ENCODE peak calls at places on chromosome 16, in seven cellular contexts. K is GM23338; X is body of pancreas; A is lung; Q is naive thymus-derived CD4-positive, alpha-beta T cell; R is skeletal muscle cell; T is thoracic aorta. J is an unnamed sample.

GRCh38 chr16:28098171-28098958 is 34.9 kb upstream of the GSG1L start:
- DNase-seq in Q (no peak), X (no peak), R (no peak), A (no peak), T (no peak), K (no peak), J (no peak)

GRCh38 chr16:87363771-87364476 is 19.7 kb downstream of the FBXO31 start:
- DNase-seq in Q (no peak), R (no peak), T (no peak), X (peak; percentile 32), K (no peak), A (no peak), J (no peak)

GRCh38 chr16:48317614-48318013 is 67.6 kb downstream of the SIAH1 start:
- DNase-seq in K (no peak), Q (no peak), A (no peak), X (no peak), T (no peak), R (peak; percentile 78), J (no peak)

GRCh38 chr16:56022818-56023217 is 147.6 kb upstream of the CES5A start:
- DNase-seq in K (no peak), A (no peak), Q (no peak), R (no peak), T (no peak), X (no peak), J (no peak)

GRCh38 chr16:69894675-69895074 is 56.5 kb upstream of the CLEC18A start:
- DNase-seq in Q (no peak), K (no peak), R (no peak), X (no peak), T (no peak), A (no peak), J (no peak)

GRCh38 chr16:1066584-1067172 is 5.9 kb upstream of the SSTR5 start:
- DNase-seq in T (no peak), X (no peak), K (no peak), Q (no peak), A (no peak), R (no peak), J (no peak)

GRCh38 chr16:4976079-4976478 is 17.9 kb downstream of the SEC14L5 start:
- DNase-seq in T (no peak), X (no peak), K (no peak), R (no peak), A (no peak), Q (no peak), J (no peak)

GRCh38 chr16:14063618-14064581 is 7.2 kb upstream of the MRTFB start:
- DNase-seq in R (no peak), Q (no peak), T (no peak), A (peak; percentile 22), K (no peak), X (no peak), J (no peak)

GRCh38 chr16:50103764-50104163 is 38.0 kb downstream of the HEATR3 start:
- DNase-seq in A (no peak), X (no peak), T (no peak), K (no peak), Q (no peak), R (peak; percentile 39), J (no peak)

GRCh38 chr16:383326-384020 is 1.7 kb upstream of the PGAP6 start:
- DNase-seq in K (peak; percentile 90), X (peak; percentile 86), T (no peak), A (no peak), R (no peak), Q (peak; percentile 53), J (peak; percentile 63)

GRCh38 chr16:12319464-12320030 is 343.0 kb downstream of the SNX29 start:
- DNase-seq in X (peak; percentile 36), T (no peak), Q (no peak), R (no peak), A (no peak), K (peak; percentile 16), J (no peak)

GRCh38 chr16:11138769-11139623 is 117.0 kb downstream of the SOCS1 start:
- DNase-seq in A (no peak), Q (no peak), T (no peak), R (peak; percentile 76), K (no peak), X (no peak), J (no peak)

GRCh38 chr16:69563605-69564580 is 1.9 kb upstream of the NFAT5 start:
- DNase-seq in T (no peak), X (no peak), A (no peak), R (no peak), Q (peak; percentile 32), K (peak; percentile 83), J (peak; percentile 83)

GRCh38 chr16:20074089-20074956 is 633 bp upstream of the GPR139 start:
- DNase-seq in T (no peak), K (peak; percentile 68), A (no peak), R (no peak), Q (no peak), X (no peak), J (no peak)

DNA sequence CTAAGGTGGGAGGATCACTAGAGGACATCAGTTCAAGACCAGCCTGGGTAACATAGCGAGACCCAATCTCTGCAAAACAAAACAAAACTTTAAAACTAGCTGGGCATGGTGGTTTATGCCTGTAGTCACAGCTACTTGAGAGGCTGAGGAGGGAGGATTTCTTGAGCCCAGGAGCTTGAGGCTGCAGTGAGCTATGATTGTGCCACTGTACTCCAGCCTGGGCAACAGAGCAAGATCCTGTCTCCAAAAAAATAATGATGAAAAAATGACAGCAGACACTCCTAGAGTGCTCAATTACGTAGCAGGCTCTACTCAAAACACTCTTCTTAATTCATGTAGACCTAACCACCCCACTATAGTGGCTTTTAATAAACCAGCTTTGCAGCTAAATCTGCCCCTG is 12.9 kb downstream of the ERN2 start:
- DNase-seq in T (no peak), X (no peak), Q (no peak), R (no peak), K (no peak), A (no peak), J (no peak)
- H3K4me3 ChIP-seq in T (no peak overlapping the region), X (no peak overlapping the region), Q (no peak overlapping the region), R (no peak overlapping the region), K (no peak overlapping the region), A (no peak overlapping the region), J (no peak overlapping the region)

GRCh38 chr16:54424043-54424451 is 137.5 kb upstream of the IRX3 start:
- DNase-seq in T (no peak), X (no peak), K (no peak), Q (no peak), R (no peak), A (no peak), J (no peak)

GRCh38 chr16:54425681-54426549 is 139.3 kb upstream of the IRX3 start:
- DNase-seq in A (no peak), K (no peak), X (no peak), T (no peak), R (no peak), Q (no peak), J (no peak)

GRCh38 chr16:54422569-54422978 is 136.0 kb upstream of the IRX3 start:
- DNase-seq in R (no peak), X (no peak), K (no peak), Q (no peak), T (no peak), A (no peak), J (no peak)

GRCh38 chr16:54426550-54426843 is 139.9 kb upstream of the IRX3 start:
- DNase-seq in T (no peak), R (no peak), X (no peak), A (no peak), Q (no peak), K (no peak), J (no peak)

DNA sequence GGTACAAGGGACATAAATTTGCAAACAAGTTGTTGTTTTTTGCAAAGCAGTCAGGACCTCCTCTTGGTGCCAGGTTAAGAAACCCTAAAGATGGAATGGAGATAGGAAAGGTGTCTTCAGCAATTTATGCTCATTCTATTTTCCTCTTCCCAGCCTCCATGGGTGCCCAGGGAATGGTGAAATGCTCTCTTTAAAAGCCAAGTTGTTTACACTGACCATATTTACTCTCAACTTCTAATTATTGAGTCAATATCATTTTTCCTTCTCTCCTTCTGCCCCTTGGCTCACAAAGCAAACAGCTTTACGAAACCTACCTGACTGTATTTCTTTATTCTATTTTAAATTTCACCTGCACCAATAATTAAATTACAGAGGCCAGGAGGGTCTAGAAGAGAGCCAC is 138.5 kb upstream of the IRX3 start:
- DNase-seq in T (no peak), R (no peak), X (no peak), A (no peak), Q (no peak), K (no peak), J (no peak)
- H3K4me3 ChIP-seq in T (no peak overlapping the region), R (no peak overlapping the region), X (no peak overlapping the region), A (no peak overlapping the region), Q (no peak overlapping the region), K (no peak overlapping the region), J (no peak overlapping the region)

GRCh38 chr16:67431077-67431804 is at the start of gene HSD11B2:
- DNase-seq in X (peak; percentile 82), T (no peak), A (peak; percentile 47), K (peak; percentile 83), Q (no peak), R (no peak), J (no peak)

GRCh38 chr16:67432491-67432890 is 1.6 kb downstream of the HSD11B2 start:
- DNase-seq in X (no peak), K (no peak), R (no peak), T (no peak), A (no peak), Q (no peak), J (no peak)

GRCh38 chr16:67430504-67431076 is 331 bp upstream of the HSD11B2 start:
- DNase-seq in Q (no peak), A (no peak), X (no peak), R (no peak), T (no peak), K (peak; percentile 83), J (no peak)

GRCh38 chr16:67433131-67433719 is 2.3 kb downstream of the HSD11B2 start:
- DNase-seq in X (no peak), T (no peak), A (no peak), K (no peak), R (no peak), Q (no peak), J (no peak)

DNA sequence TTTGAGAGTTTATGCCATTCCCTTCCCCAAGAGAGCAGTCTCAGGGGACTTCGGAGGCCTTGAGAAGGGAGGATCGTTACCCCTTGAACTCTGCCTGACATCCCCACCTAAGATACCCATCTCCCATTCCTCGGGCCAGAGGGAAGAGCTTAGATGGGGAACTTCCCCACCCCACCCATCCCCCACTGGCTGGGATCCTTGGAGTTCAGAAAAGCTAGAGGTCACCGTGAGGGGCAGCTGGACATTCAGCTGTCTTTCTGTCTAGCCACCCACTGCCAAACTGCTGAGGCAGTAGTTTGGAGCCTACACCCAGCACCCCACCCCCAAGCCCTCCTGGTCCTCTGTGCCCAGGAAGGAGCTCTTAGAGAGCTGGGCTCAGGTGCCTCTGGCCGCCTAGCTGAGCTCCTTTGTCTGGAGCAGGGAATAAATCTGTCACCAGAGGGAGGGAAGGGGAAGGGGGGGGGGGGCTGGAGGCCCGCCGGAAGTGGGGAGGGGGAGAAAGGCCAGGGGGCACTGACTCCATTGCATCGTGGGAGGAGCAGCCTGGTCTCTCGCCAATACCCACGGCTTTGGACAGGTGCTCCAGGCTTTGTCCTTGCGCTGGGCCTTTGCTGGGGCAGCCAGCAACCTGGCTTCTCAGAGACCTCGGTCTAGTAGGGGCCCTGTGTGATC is 1.0 kb downstream of the HSD11B2 start:
- DNase-seq in T (no peak), R (no peak), Q (no peak), K (peak; percentile 65), X (no peak), A (no peak), J (no peak)
- H3K4me3 ChIP-seq in T (peak overlapping the region; percentile 66), R (peak overlapping the region; percentile 45), Q (no peak overlapping the region), K (peak overlapping the region; percentile 85), X (no peak overlapping the region), A (no peak overlapping the region), J (no peak overlapping the region)

GRCh38 chr16:57624806-57625500 is 3.5 kb upstream of the ADGRG1 start:
- DNase-seq in Q (no peak), A (no peak), K (no peak), R (no peak), X (no peak), T (no peak), J (no peak)
- H3K4me3 ChIP-seq in Q (no peak overlapping the region), A (no peak overlapping the region), K (no peak overlapping the region), R (no peak overlapping the region), X (no peak overlapping the region), T (no peak overlapping the region), J (no peak overlapping the region)

J was measured in GM12864.